ENCODE peak calls at places on chromosomes 5 and 9, in five cellular contexts. J is SJSA1, H is fibroblast of lung, G is WERI-Rb-1, N is H1. O is an unnamed sample. For H3K36me3, the result is how much of the 10 kb centered on the place peaks cover.

GRCh38 chr5:149439899-149440655 is 61.0 kb upstream of the IL17B start:
- DNase-seq in J (peak), H (peak), G (peak), N (peak), O (peak)

GRCh38 chr9:99011161-99011709 is 67.5 kb downstream of the COL15A1 start:
- DNase-seq in J (no peak), H (peak), G (no peak), N (no peak), O (no peak)

GRCh38 chr5:134053840-134054338 is 49.1 kb upstream of the VDAC1 start:
- DNase-seq in J (no peak), H (peak), G (no peak), N (no peak), O (no peak)

GRCh38 chr5:113061851-113062631 is 85.4 kb downstream of the DCP2 start:
- DNase-seq in J (peak), H (peak), G (no peak), N (no peak), O (peak)

GRCh38 chr5:64557911-64558310 is 52.1 kb downstream of the RGS7BP start:
- DNase-seq in J (no peak), H (no peak), G (no peak), N (no peak), O (no peak)

GRCh38 chr5:138659561-138659960 is 84.4 kb upstream of the HSPA9 start:
- DNase-seq in J (no peak), H (no peak), G (no peak), N (no peak), O (no peak)

GRCh38 chr5:123579410-123579809 is 67.4 kb downstream of the CSNK1G3 start:
- DNase-seq in J (no peak), H (no peak), G (no peak), N (no peak), O (no peak)

GRCh38 chr9:79572891-79573696 is 1.3 kb downstream of the TLE4 start:
- DNase-seq in J (peak), H (no peak), G (peak), N (no peak), O (no peak)

GRCh38 chr5:10746711-10747110 is 14.3 kb downstream of the DAP start:
- DNase-seq in J (no peak), H (no peak), G (no peak), N (no peak), O (no peak)

DNA sequence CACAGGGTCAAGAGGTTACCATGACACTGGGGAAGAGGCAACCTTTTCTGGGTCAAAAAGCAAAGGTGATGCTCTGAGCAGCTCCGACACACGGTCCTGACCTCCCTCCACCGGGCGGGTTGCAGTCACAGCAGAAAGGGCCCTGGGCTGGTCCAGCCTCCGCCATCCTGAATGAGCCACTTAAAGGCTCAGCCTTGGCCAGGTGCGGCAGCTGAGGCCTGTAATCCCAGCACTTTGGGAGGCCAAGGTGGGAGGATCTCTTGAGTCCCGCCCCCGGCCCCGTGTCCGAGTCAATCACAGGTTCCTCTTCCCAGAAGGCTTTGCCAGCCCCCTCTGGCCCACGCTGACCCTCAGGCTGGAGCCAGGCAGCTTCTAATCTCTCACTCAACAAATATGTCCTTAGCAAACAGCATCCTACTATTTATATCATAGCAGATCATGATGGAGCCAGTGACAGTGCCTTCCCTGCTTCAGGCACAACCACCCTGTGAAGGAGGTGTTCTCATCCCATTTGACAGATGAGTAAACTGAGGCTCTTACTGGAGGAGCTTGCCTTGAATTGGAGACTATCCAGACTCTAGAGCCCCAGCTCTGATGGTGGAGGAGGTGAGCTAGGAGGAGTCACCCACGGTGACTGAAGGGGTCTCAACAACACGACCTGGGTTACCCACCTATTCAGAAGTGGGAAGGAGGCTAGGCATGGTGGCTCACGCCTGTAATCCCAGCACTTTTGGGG is 79.1 kb downstream of the LRSAM1 start:
- DNase-seq in J (no peak), H (no peak), G (peak), N (no peak), O (no peak)
- H3K36me3 ChIP-seq in J (half or more), H (under half), G (under half), N (under half), O (under half)

GRCh38 chr5:34822921-34823715 is 15.8 kb upstream of the TTC23L start:
- DNase-seq in J (no peak), H (no peak), G (no peak), N (no peak), O (no peak)
- H3K36me3 ChIP-seq in J (under half), H (under half), G (under half), N (half or more), O (under half)

DNA sequence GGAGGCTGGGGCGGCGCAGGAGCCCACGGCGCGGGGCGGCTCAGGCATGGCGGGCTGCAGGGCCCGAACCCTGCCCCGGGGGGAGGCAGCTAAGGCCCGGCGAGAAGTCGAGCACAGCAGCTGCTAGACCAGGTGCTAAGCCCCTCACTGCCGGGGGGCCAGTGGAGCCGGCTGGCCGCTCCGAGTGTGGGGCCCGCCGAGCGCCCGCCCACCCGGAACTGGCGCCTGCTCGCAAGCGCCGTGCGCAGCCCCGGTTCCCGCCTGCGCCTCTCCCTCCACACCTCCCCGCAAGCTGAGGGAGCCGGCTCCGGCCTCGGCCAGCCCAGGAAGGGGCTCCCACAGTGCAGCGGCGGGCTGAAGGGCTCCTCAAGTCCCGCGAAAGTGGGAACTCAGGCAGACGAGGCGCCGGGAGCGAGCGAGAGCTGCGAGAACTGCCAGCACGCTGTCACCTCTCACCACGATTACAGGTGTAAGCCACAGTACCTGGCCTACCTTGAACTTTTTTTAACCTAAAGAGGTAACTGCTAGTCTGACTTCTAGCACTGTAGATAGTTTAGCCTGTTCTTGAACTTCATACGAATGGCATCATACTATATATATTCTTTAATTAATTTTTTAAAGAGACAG is 35.6 kb downstream of the PTGS1 start:
- DNase-seq in J (no peak), H (no peak), G (no peak), N (no peak), O (no peak)
- H3K36me3 ChIP-seq in J (under half), H (under half), G (under half), N (under half), O (under half)

GRCh38 chr9:94464790-94465189 is 90.1 kb upstream of the PCAT7 start:
- DNase-seq in J (no peak), H (no peak), G (no peak), N (no peak), O (no peak)
- H3K36me3 ChIP-seq in J (under half), H (under half), G (under half), N (under half), O (under half)

DNA sequence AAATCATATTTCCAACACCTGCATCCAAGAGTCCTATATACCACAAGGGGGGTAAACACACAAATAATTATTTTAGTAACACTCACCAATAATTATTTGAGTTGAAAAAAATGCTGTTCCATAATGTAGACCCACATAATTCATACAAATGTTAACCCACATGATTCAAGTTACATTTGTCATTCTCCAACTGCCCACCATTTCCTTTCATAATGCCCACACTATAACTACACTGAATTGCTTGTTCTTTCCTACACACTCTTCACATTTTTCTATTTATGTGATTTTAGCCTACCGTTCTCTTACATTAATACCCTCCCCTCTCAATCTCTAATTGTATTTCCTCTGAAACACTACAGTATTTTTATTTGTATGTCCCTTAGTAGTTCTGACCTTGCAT is 35.9 kb upstream of the HK3 start:
- DNase-seq in J (no peak), H (no peak), G (no peak), N (no peak), O (no peak)
- H3K36me3 ChIP-seq in J (half or more), H (under half), G (under half), N (under half), O (under half)

DNA sequence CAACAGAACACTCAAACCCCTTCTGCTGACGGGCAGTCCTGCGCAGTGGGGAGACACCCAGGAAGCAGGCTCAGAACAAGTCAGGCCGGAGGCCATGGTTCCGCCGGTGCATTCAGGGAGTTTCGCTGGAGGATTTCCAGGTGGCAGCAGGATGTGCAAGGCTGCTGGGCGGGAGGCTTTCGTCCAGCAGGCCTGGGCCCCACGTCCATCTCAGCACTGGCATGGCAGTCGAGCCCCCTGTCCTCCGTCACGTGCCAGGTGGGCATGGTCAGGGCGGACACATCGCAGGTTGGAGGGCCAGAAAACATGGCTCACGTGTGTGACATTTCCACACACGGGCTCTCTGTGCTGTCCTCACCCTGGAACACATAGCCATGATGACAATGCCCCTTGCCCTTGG is 299.9 kb upstream of the IRX2 start:
- DNase-seq in J (no peak), H (no peak), G (no peak), N (no peak), O (no peak)
- H3K36me3 ChIP-seq in J (under half), H (under half), G (under half), N (under half), O (under half)

GRCh38 chr9:107322643-107323042 is 39.6 kb downstream of the RAD23B start:
- DNase-seq in J (no peak), H (no peak), G (no peak), N (no peak), O (no peak)
- H3K36me3 ChIP-seq in J (half or more), H (under half), G (half or more), N (half or more), O (under half)

GRCh38 chr5:99331061-99331460 is 402.3 kb upstream of the CHD1 start:
- DNase-seq in J (no peak), H (no peak), G (no peak), N (no peak), O (no peak)

DNA sequence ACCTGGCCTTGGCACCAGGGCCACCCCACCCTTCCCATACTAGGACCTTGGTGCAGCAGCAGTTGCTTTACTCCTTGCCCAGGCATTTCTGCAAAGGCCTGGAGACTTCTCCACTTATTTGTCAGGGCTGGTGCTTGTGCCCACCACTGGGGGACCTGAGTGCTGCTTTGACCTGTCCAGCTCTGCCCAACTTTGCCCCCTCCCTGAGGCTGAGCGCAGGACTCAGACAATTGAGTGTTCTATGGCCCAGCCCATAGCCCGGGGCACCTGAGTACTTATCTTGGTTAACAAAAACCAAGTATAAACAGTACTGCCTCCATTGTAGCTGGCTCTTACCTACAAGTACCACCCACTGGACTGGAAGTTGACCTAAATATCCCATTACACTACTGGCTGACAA is 406.1 kb upstream of the CHD1 start:
- DNase-seq in J (no peak), H (no peak), G (no peak), N (no peak), O (no peak)
- H3K36me3 ChIP-seq in J (under half), H (under half), G (under half), N (under half), O (under half)

GRCh38 chr9:80622508-80622907 is 1050.7 kb downstream of the TLE4 start:
- DNase-seq in J (no peak), H (no peak), G (no peak), N (no peak), O (no peak)
- H3K36me3 ChIP-seq in J (under half), H (under half), G (under half), N (under half), O (under half)

GRCh38 chr9:75990905-75991304 is 100.4 kb downstream of the PCSK5 start:
- DNase-seq in J (no peak), H (no peak), G (no peak), N (no peak), O (no peak)
- H3K36me3 ChIP-seq in J (under half), H (under half), G (under half), N (under half), O (under half)

O was measured in kidney epithelial cell.